ENCODE peak calls at places on chromosomes 2 and 18, in nine cellular contexts. K is A673, O is foreskin fibroblast, G is RWPE1, B is WTC11, M is upper lobe of left lung, F is ascending aorta, W is MCF 10A, V is heart left ventricle. T is an unnamed sample.

GRCh38 chr2:218005486-218005885 is 2.7 kb upstream of the TNS1 start:
- DNase-seq in K (no peak), O (no peak), G (no peak), B (no peak), M (no peak), F (no peak), W (no peak), V (no peak), T (no peak)

GRCh38 chr2:170715932-170716777 is 1.0 kb downstream of the SP5 start:
- DNase-seq in K (no peak), O (no peak), G (peak), B (peak), M (peak), F (no peak), W (peak), V (peak), T (no peak)

GRCh38 chr2:42809131-42809875 is 16.9 kb upstream of the HAAO start:
- DNase-seq in K (no peak), O (no peak), G (no peak), B (no peak), M (no peak), F (no peak), W (no peak), V (no peak), T (peak)

GRCh38 chr2:13014783-13015182 is 298.0 kb downstream of the TRIB2 start:
- DNase-seq in K (no peak), O (peak), G (no peak), B (no peak), M (no peak), F (no peak), W (no peak), V (no peak), T (no peak)

GRCh38 chr2:240600451-240600961 is 14.0 kb downstream of the CAPN10 start:
- DNase-seq in K (no peak), O (no peak), G (no peak), B (no peak), M (no peak), F (peak), W (no peak), V (no peak), T (no peak)

GRCh38 chr2:104889261-104890091 is 35.6 kb downstream of the POU3F3 start:
- DNase-seq in K (no peak), O (no peak), G (no peak), B (no peak), M (no peak), F (no peak), W (no peak), V (no peak), T (no peak)

GRCh38 chr2:10297191-10297700 is 5.5 kb upstream of the HPCAL1 start:
- DNase-seq in K (no peak), O (no peak), G (no peak), B (no peak), M (no peak), F (no peak), W (no peak), V (no peak), T (no peak)

GRCh38 chr2:172095146-172095904 is 7.4 kb downstream of the DLX2 start:
- DNase-seq in K (peak), O (peak), G (peak), B (peak), M (no peak), F (no peak), W (peak), V (no peak), T (peak)

GRCh38 chr2:64945973-64946736 is 43.0 kb upstream of the SLC1A4 start:
- DNase-seq in K (no peak), O (no peak), G (no peak), B (no peak), M (peak), F (no peak), W (no peak), V (no peak), T (no peak)

GRCh38 chr2:238989484-238989883 is 141.6 kb downstream of the TWIST2 start:
- DNase-seq in K (no peak), O (no peak), G (no peak), B (no peak), M (no peak), F (no peak), W (no peak), V (no peak), T (no peak)

GRCh38 chr18:63178526-63178880 is 141.1 kb downstream of the BCL2 start:
- DNase-seq in K (peak), O (no peak), G (no peak), B (no peak), M (no peak), F (no peak), W (peak), V (peak), T (no peak)

GRCh38 chr2:40824269-40824668 is 372.4 kb upstream of the SLC8A1 start:
- DNase-seq in K (no peak), O (no peak), G (no peak), B (no peak), M (no peak), F (no peak), W (no peak), V (no peak), T (no peak)

GRCh38 chr18:6997802-6998201 is 119.8 kb downstream of the LAMA1 start:
- DNase-seq in K (no peak), O (peak), G (no peak), B (no peak), M (no peak), F (no peak), W (no peak), V (no peak), T (no peak)

GRCh38 chr18:7002107-7002506 is 115.5 kb downstream of the LAMA1 start:
- DNase-seq in K (no peak), O (no peak), G (no peak), B (peak), M (no peak), F (no peak), W (no peak), V (no peak), T (no peak)

GRCh38 chr18:6994719-6995430 is 122.7 kb downstream of the LAMA1 start:
- DNase-seq in K (no peak), O (peak), G (peak), B (no peak), M (no peak), F (no peak), W (peak), V (no peak), T (no peak)

GRCh38 chr18:7000484-7001096 is 117.0 kb downstream of the LAMA1 start:
- DNase-seq in K (peak), O (peak), G (peak), B (no peak), M (no peak), F (no peak), W (peak), V (no peak), T (no peak)
- TF ChIP-seq CTCF in K (peak), O (peak), G (peak), B (no peak), M (peak), F (no peak), W (peak), V (peak), T (peak)

GRCh38 chr2:143379955-143380354 is 250.7 kb downstream of the ARHGAP15 start:
- DNase-seq in K (no peak), O (no peak), G (no peak), B (no peak), M (no peak), F (no peak), W (no peak), V (no peak), T (no peak)

GRCh38 chr2:143383016-143383415 is 253.8 kb downstream of the ARHGAP15 start:
- DNase-seq in K (no peak), O (no peak), G (no peak), B (no peak), M (no peak), F (no peak), W (no peak), V (no peak), T (no peak)
- TF ChIP-seq CTCF in K (no peak), O (no peak), G (no peak), B (no peak), M (no peak), F (no peak), W (no peak), V (no peak), T (no peak)

DNA sequence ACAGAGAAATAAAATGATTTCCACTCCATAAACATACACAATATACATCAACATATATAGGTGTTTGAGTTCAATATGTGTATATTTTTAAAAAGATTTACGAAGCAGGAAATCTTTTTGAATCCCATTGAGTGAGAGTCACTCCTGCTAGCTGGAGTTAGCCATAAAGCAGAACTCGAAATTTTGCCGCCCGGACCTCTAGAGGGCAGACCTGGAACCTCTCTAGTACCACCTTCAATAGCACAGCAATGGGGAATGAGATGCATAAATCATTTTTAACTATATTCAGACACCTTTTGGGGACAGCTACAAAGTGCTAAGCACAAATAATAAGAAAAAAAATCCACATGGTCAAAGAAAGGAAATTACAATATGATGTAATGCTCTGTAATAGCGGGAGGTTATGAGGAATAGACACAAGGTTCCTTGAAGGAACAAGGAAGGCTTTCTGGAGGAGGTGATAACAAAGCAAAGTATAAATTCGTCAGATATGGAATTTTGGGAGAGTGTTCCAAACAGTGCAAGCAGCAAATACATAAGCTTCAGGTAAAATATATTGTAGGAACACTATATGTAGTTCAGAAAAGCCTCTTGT is 533.4 kb downstream of the ERBB4 start:
- DNase-seq in K (peak), O (peak), G (peak), B (peak), M (no peak), F (no peak), W (peak), V (no peak), T (no peak)
- TF ChIP-seq CTCF in K (peak), O (peak), G (peak), B (peak), M (no peak), F (no peak), W (peak), V (peak), T (no peak)

DNA sequence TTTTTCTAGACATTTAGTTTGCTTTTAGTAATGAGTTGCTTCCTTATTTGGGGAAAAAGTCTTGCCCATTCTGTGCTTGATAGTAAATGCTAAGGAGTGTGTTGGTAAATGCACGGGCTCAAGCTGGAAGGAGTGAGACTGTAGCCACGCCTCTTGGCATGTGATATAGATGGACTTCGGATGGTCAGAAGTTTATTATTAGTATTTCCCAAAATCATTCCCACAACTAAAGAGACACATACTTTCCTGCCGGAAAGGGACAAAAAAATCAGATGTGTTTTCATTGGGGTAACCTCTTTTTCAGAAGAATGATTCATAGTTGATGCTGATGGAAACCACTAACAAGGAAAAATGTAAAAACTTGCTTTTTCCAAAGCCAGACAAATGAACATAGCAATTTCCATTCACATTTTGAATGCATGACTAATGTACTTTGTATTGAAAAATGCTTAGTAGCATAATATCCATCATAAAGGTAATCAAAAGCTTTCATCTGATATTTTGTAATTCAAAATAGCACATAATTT is 133.2 kb downstream of the ZNF532 start:
- DNase-seq in K (peak), O (peak), G (no peak), B (no peak), M (no peak), F (peak), W (peak), V (peak), T (no peak)
- TF ChIP-seq CTCF in K (no peak), O (no peak), G (no peak), B (no peak), M (no peak), F (no peak), W (no peak), V (no peak), T (no peak)

GRCh38 chr18:50051288-50051687 is 143.7 kb downstream of the MYO5B start:
- DNase-seq in K (no peak), O (peak), G (peak), B (peak), M (no peak), F (no peak), W (peak), V (no peak), T (no peak)
- TF ChIP-seq CTCF in K (no peak), O (no peak), G (no peak), B (no peak), M (no peak), F (no peak), W (peak), V (no peak), T (no peak)

T was measured in mesothelial cell of epicardium.